ENCODE peak calls at places on chromosomes 5 and 9, in four cellular contexts. One of them, this sample, is unnamed.

GRCh38 chr9:4904322-4905134 is 80.5 kb upstream of the JAK2 start:
- DNase-seq in mucosa of descending colon: no peak
- DNase-seq in upper lobe of left lung: no peak
- DNase-seq in upper lobe of right lung: no peak
- DNase-seq in this sample: no peak

GRCh38 chr9:116318463-116319271 is 165.1 kb downstream of the PAPPA start:
- DNase-seq in upper lobe of right lung: no peak
- DNase-seq in upper lobe of left lung: no peak
- DNase-seq in mucosa of descending colon: no peak
- DNase-seq in this sample: no peak

GRCh38 chr9:131960311-131960710 is 119.4 kb downstream of the MED27 start:
- DNase-seq in upper lobe of left lung: no peak
- DNase-seq in mucosa of descending colon: no peak
- DNase-seq in upper lobe of right lung: no peak
- DNase-seq in this sample: no peak

GRCh38 chr5:170854550-170854949 is 7.3 kb upstream of the RANBP17 start:
- DNase-seq in upper lobe of left lung: no peak
- DNase-seq in upper lobe of right lung: no peak
- DNase-seq in mucosa of descending colon: no peak
- DNase-seq in this sample: no peak

GRCh38 chr5:74169704-74170103 is 470.8 kb downstream of the ENC1 start:
- DNase-seq in upper lobe of right lung: no peak
- DNase-seq in mucosa of descending colon: no peak
- DNase-seq in upper lobe of left lung: no peak
- DNase-seq in this sample: no peak

GRCh38 chr5:147558826-147559225 is 49.0 kb upstream of the DPYSL3 start:
- DNase-seq in mucosa of descending colon: no peak
- DNase-seq in upper lobe of left lung: no peak
- DNase-seq in upper lobe of right lung: no peak
- DNase-seq in this sample: peak; percentile 88

GRCh38 chr9:120980951-120981350 is 54.4 kb upstream of the TRAF1 start:
- DNase-seq in upper lobe of left lung: no peak
- DNase-seq in mucosa of descending colon: no peak
- DNase-seq in upper lobe of right lung: no peak
- DNase-seq in this sample: no peak

GRCh38 chr5:87539839-87540238 is 127.1 kb upstream of the CCNH start:
- DNase-seq in mucosa of descending colon: no peak
- DNase-seq in upper lobe of right lung: no peak
- DNase-seq in upper lobe of left lung: no peak
- DNase-seq in this sample: no peak

GRCh38 chr5:153959134-153959957 is 79.4 kb downstream of the FAM114A2 start:
- DNase-seq in upper lobe of left lung: no peak
- DNase-seq in mucosa of descending colon: no peak
- DNase-seq in upper lobe of right lung: no peak
- DNase-seq in this sample: no peak

GRCh38 chr9:71506821-71507220 is 261.5 kb downstream of the CEMIP2 start:
- DNase-seq in mucosa of descending colon: no peak
- DNase-seq in upper lobe of left lung: no peak
- DNase-seq in upper lobe of right lung: no peak
- DNase-seq in this sample: no peak

GRCh38 chr5:55535199-55535905 is 588 bp upstream of the PLPP1 start:
- DNase-seq in upper lobe of right lung: no peak
- DNase-seq in upper lobe of left lung: no peak
- DNase-seq in mucosa of descending colon: no peak
- DNase-seq in this sample: no peak

GRCh38 chr9:91424403-91425176 is 958 bp upstream of the NFIL3 start:
- DNase-seq in upper lobe of left lung: peak; percentile 94
- DNase-seq in mucosa of descending colon: peak; percentile 83
- DNase-seq in upper lobe of right lung: peak; percentile 93
- DNase-seq in this sample: peak; percentile 62

GRCh38 chr9:74666625-74667316 is 169.6 kb downstream of the RORB start:
- DNase-seq in upper lobe of right lung: no peak
- DNase-seq in upper lobe of left lung: no peak
- DNase-seq in mucosa of descending colon: no peak
- DNase-seq in this sample: no peak

GRCh38 chr9:764105-764524 is 77.4 kb upstream of the DMRT1 start:
- DNase-seq in upper lobe of right lung: no peak
- DNase-seq in mucosa of descending colon: peak; percentile 66
- DNase-seq in upper lobe of left lung: peak; percentile 77
- DNase-seq in this sample: peak; percentile 55

GRCh38 chr9:96014078-96014477 is 138.6 kb downstream of the ERCC6L2 start:
- DNase-seq in upper lobe of right lung: no peak
- DNase-seq in upper lobe of left lung: no peak
- DNase-seq in mucosa of descending colon: no peak
- DNase-seq in this sample: no peak

GRCh38 chr9:126057036-126057435 is 269.6 kb upstream of the MVB12B start:
- DNase-seq in upper lobe of right lung: peak; percentile 8
- DNase-seq in mucosa of descending colon: no peak
- DNase-seq in upper lobe of left lung: no peak
- DNase-seq in this sample: no peak

GRCh38 chr9:34171753-34172535 is 6.9 kb upstream of the UBAP1 start:
- DNase-seq in upper lobe of left lung: peak; percentile 58
- DNase-seq in mucosa of descending colon: no peak
- DNase-seq in upper lobe of right lung: no peak
- DNase-seq in this sample: no peak

GRCh38 chr5:97019435-97020117 is 83.7 kb downstream of the LNPEP start:
- DNase-seq in upper lobe of left lung: no peak
- DNase-seq in upper lobe of right lung: no peak
- DNase-seq in mucosa of descending colon: no peak
- DNase-seq in this sample: peak; percentile 57

GRCh38 chr9:110255064-110255416 is 1.3 kb downstream of the TXN start:
- DNase-seq in upper lobe of left lung: no peak
- DNase-seq in mucosa of descending colon: peak; percentile 59
- DNase-seq in upper lobe of right lung: no peak
- DNase-seq in this sample: no peak

GRCh38 chr9:96121162-96121561 is 180.8 kb downstream of the HSD17B3 start:
- DNase-seq in upper lobe of right lung: no peak
- DNase-seq in upper lobe of left lung: no peak
- DNase-seq in mucosa of descending colon: no peak
- DNase-seq in this sample: no peak

DNA sequence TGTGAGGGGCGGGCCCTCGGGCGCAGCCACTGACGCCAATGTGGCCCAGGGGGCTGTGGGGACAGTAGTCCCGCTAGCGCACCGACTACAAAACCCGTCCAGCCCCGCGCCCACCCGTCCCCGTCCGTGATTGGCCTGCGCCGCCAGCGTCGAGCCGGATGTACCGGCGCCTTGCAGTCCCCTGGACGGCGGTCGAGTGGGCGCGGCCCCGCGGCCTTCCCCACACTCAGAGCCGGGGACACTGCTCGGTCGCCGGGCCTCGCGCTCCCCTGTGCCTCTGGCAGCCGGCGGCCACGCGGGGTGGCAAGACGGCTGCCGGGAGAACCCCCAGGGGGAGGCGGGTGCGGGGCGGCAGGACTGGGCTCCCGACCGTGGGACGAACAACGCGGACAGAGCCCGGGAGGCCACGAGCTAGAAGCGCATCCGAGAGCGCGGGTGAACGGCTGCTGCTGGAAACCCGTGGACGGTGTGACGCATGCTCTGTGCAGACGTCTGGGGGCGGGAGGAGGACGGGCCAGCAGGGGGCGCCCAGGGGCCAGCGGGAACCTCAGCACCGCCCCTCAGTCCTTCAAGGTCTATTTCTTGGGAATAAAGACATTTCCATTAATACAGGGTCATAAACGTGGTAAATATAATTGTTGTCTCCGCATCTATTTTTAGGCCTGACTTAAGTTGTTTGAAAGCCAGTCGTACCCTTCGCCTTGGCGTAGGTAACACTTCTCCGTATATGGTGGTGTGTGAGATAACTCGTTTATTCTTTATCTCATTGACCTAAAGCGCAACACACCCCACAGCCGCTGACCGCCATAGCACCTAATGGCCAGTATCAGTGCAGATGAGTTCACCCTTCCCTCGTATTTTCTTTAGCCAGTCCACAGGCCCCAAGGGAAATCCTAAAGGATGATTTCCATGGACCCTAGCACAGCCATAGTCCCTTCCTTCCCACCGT is 629 bp upstream of the BICD2 start:
- DNase-seq in upper lobe of right lung: peak; percentile 99
- DNase-seq in upper lobe of left lung: peak; percentile 99
- DNase-seq in mucosa of descending colon: peak; percentile 98
- DNase-seq in this sample: peak; percentile 98
- H3K4me1 ChIP-seq in upper lobe of right lung: peaks cover 37% of the 10 kb centered on the region
- H3K4me1 ChIP-seq in upper lobe of left lung: peaks cover 45% of the 10 kb centered on the region
- H3K4me1 ChIP-seq in mucosa of descending colon: peaks cover 22% of the 10 kb centered on the region
- H3K4me1 ChIP-seq in this sample: peaks cover 17% of the 10 kb centered on the region

GRCh38 chr5:82165740-82166530 is 112.2 kb downstream of the RPS23 start:
- DNase-seq in mucosa of descending colon: no peak
- DNase-seq in upper lobe of left lung: peak; percentile 85
- DNase-seq in upper lobe of right lung: no peak
- DNase-seq in this sample: peak; percentile 55

GRCh38 chr5:82168294-82168693 is 109.9 kb downstream of the RPS23 start:
- DNase-seq in mucosa of descending colon: no peak
- DNase-seq in upper lobe of left lung: no peak
- DNase-seq in upper lobe of right lung: no peak
- DNase-seq in this sample: no peak

GRCh38 chr5:82174128-82174918 is 103.8 kb downstream of the RPS23 start:
- DNase-seq in mucosa of descending colon: peak; percentile 62
- DNase-seq in upper lobe of left lung: peak; percentile 48
- DNase-seq in upper lobe of right lung: peak; percentile 75
- DNase-seq in this sample: peak; percentile 56

GRCh38 chr5:82167372-82167771 is 110.8 kb downstream of the RPS23 start:
- DNase-seq in mucosa of descending colon: no peak
- DNase-seq in upper lobe of right lung: no peak
- DNase-seq in upper lobe of left lung: no peak
- DNase-seq in this sample: no peak

GRCh38 chr5:82169892-82170291 is 108.3 kb downstream of the RPS23 start:
- DNase-seq in upper lobe of right lung: no peak
- DNase-seq in mucosa of descending colon: no peak
- DNase-seq in upper lobe of left lung: no peak
- DNase-seq in this sample: no peak
- H3K4me1 ChIP-seq in upper lobe of right lung: peaks cover 13% of the 10 kb centered on the region
- H3K4me1 ChIP-seq in mucosa of descending colon: peaks cover 6% of the 10 kb centered on the region
- H3K4me1 ChIP-seq in upper lobe of left lung: peaks cover 8% of the 10 kb centered on the region
- H3K4me1 ChIP-seq in this sample: peaks cover 33% of the 10 kb centered on the region

GRCh38 chr5:59814563-59814872 is 79.0 kb downstream of the PDE4D start:
- DNase-seq in mucosa of descending colon: no peak
- DNase-seq in upper lobe of left lung: no peak
- DNase-seq in upper lobe of right lung: no peak
- DNase-seq in this sample: no peak

GRCh38 chr5:59816901-59817300 is 76.6 kb downstream of the PDE4D start:
- DNase-seq in mucosa of descending colon: no peak
- DNase-seq in upper lobe of right lung: no peak
- DNase-seq in upper lobe of left lung: no peak
- DNase-seq in this sample: no peak

GRCh38 chr5:59817536-59817935 is 76.0 kb downstream of the PDE4D start:
- DNase-seq in mucosa of descending colon: no peak
- DNase-seq in upper lobe of right lung: no peak
- DNase-seq in upper lobe of left lung: no peak
- DNase-seq in this sample: no peak

GRCh38 chr5:59810041-59810440 is 83.5 kb downstream of the PDE4D start:
- DNase-seq in upper lobe of left lung: peak; percentile 76
- DNase-seq in upper lobe of right lung: peak; percentile 83
- DNase-seq in mucosa of descending colon: peak; percentile 77
- DNase-seq in this sample: peak; percentile 53

GRCh38 chr5:59813761-59814562 is 79.6 kb downstream of the PDE4D start:
- DNase-seq in upper lobe of left lung: no peak
- DNase-seq in upper lobe of right lung: no peak
- DNase-seq in mucosa of descending colon: no peak
- DNase-seq in this sample: no peak
- H3K4me1 ChIP-seq in upper lobe of left lung: no peaks in the 10 kb centered on the region
- H3K4me1 ChIP-seq in upper lobe of right lung: no peaks in the 10 kb centered on the region
- H3K4me1 ChIP-seq in mucosa of descending colon: peaks cover 3% of the 10 kb centered on the region
- H3K4me1 ChIP-seq in this sample: no peaks in the 10 kb centered on the region

DNA sequence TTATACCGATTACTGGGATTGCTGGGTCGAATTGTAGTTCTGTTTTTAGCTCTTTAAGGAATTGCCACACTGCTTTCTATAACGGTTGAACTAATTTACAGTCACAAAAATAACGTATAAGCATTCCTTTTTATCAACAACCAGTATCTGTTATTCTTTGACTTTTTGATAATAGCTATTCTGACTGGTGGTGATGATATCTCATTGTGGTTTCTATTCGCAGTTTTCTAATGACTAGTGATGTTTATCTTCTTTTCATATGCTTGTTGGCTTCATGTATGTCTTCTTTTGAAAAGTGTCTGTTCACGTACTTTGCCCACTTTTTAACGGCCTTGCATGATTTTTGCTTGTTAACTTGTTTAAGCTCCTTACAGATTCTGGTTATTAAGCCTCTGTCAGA is 74.4 kb downstream of the FAM174A start:
- DNase-seq in mucosa of descending colon: no peak
- DNase-seq in upper lobe of left lung: no peak
- DNase-seq in upper lobe of right lung: no peak
- DNase-seq in this sample: no peak
- H3K4me1 ChIP-seq in mucosa of descending colon: no peaks in the 10 kb centered on the region
- H3K4me1 ChIP-seq in upper lobe of left lung: no peaks in the 10 kb centered on the region
- H3K4me1 ChIP-seq in upper lobe of right lung: no peaks in the 10 kb centered on the region
- H3K4me1 ChIP-seq in this sample: no peaks in the 10 kb centered on the region

GRCh38 chr5:148747536-148747906 is 78.9 kb upstream of the ADRB2 start:
- DNase-seq in upper lobe of right lung: no peak
- DNase-seq in mucosa of descending colon: no peak
- DNase-seq in upper lobe of left lung: no peak
- DNase-seq in this sample: no peak

GRCh38 chr5:148748702-148749101 is 77.7 kb upstream of the ADRB2 start:
- DNase-seq in upper lobe of right lung: no peak
- DNase-seq in mucosa of descending colon: no peak
- DNase-seq in upper lobe of left lung: no peak
- DNase-seq in this sample: no peak

GRCh38 chr5:148750614-148751013 is 75.8 kb upstream of the ADRB2 start:
- DNase-seq in mucosa of descending colon: no peak
- DNase-seq in upper lobe of right lung: peak; percentile 67
- DNase-seq in upper lobe of left lung: peak; percentile 41
- DNase-seq in this sample: no peak

GRCh38 chr5:148746826-148747535 is 79.4 kb upstream of the ADRB2 start:
- DNase-seq in mucosa of descending colon: no peak
- DNase-seq in upper lobe of left lung: no peak
- DNase-seq in upper lobe of right lung: no peak
- DNase-seq in this sample: no peak

GRCh38 chr5:148751025-148751424 is 75.4 kb upstream of the ADRB2 start:
- DNase-seq in upper lobe of left lung: no peak
- DNase-seq in upper lobe of right lung: no peak
- DNase-seq in mucosa of descending colon: no peak
- DNase-seq in this sample: no peak
- H3K4me1 ChIP-seq in upper lobe of left lung: no peaks in the 10 kb centered on the region
- H3K4me1 ChIP-seq in upper lobe of right lung: peaks cover 17% of the 10 kb centered on the region
- H3K4me1 ChIP-seq in mucosa of descending colon: no peaks in the 10 kb centered on the region
- H3K4me1 ChIP-seq in this sample: no peaks in the 10 kb centered on the region

DNA sequence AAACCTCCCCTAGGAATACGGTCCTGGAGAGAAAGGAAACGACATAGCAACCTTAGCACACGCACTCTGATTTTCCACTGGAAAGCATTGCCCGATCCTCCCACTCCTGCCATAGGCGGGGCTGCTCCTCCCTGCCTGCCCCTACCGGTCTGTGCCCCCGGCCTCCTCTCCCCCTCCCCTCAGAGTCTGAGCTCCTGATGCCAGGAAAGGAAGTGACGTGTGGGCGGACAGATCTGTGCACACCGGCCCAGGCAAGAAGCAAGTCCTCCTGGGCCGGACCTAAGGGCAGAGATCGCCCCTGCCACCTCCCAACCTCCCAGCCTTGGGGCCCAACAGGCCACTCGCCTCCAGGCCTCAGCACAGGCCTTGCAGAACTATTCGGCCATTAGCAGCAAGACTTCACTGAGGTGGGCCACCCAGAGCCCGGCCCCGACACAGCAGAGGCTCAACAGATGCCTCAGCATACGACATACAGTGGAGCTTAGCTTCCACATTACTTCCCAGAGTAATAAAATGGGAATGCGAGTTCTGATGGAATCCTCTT is 7.2 kb downstream of the NINJ1 start:
- DNase-seq in upper lobe of right lung: peak; percentile 72
- DNase-seq in mucosa of descending colon: peak; percentile 29
- DNase-seq in upper lobe of left lung: no peak
- DNase-seq in this sample: no peak
- H3K4me1 ChIP-seq in upper lobe of right lung: peaks cover 55% of the 10 kb centered on the region
- H3K4me1 ChIP-seq in mucosa of descending colon: no peaks in the 10 kb centered on the region
- H3K4me1 ChIP-seq in upper lobe of left lung: peaks cover 59% of the 10 kb centered on the region
- H3K4me1 ChIP-seq in this sample: peaks cover 23% of the 10 kb centered on the region

GRCh38 chr5:139306628-139307379 is 13.3 kb downstream of the MATR3 start:
- DNase-seq in upper lobe of right lung: no peak
- DNase-seq in upper lobe of left lung: no peak
- DNase-seq in mucosa of descending colon: no peak
- DNase-seq in this sample: no peak
- H3K4me1 ChIP-seq in upper lobe of right lung: peaks cover 86% of the 10 kb centered on the region
- H3K4me1 ChIP-seq in upper lobe of left lung: peaks cover 80% of the 10 kb centered on the region
- H3K4me1 ChIP-seq in mucosa of descending colon: peaks cover 26% of the 10 kb centered on the region
- H3K4me1 ChIP-seq in this sample: peaks cover 5% of the 10 kb centered on the region